ENCODE peak calls at places on chromosomes 4 and X, in ten cellular contexts. One of them, this sample, is unnamed. For H3K4me1, the result is how much of the 10 kb centered on the place peaks cover.

GRCh38 chr4:15870079-15870478 is 68.5 kb downstream of the FGFBP1 start:
- DNase-seq in lower lobe of right lung: no peak
- DNase-seq in spleen: no peak
- DNase-seq in CD8-positive, alpha-beta memory T cell: no peak
- DNase-seq in heart right ventricle: no peak
- DNase-seq in GM23248: no peak
- DNase-seq in tibial nerve: no peak
- DNase-seq in left lung: no peak
- DNase-seq in trophoblast cell: peak
- DNase-seq in SK-N-SH: no peak
- DNase-seq in this sample: no peak

GRCh38 chrX:154986826-154987575 is 35.5 kb downstream of the F8 start:
- DNase-seq in CD8-positive, alpha-beta memory T cell: no peak
- DNase-seq in lower lobe of right lung: no peak
- DNase-seq in SK-N-SH: no peak
- DNase-seq in tibial nerve: no peak
- DNase-seq in trophoblast cell: no peak
- DNase-seq in GM23248: peak
- DNase-seq in left lung: no peak
- DNase-seq in heart right ventricle: no peak
- DNase-seq in spleen: no peak
- DNase-seq in this sample: peak

GRCh38 chr4:168272488-168272887 is 46.1 kb downstream of the DDX60 start:
- DNase-seq in spleen: no peak
- DNase-seq in left lung: no peak
- DNase-seq in heart right ventricle: no peak
- DNase-seq in CD8-positive, alpha-beta memory T cell: peak
- DNase-seq in tibial nerve: no peak
- DNase-seq in lower lobe of right lung: no peak
- DNase-seq in trophoblast cell: no peak
- DNase-seq in SK-N-SH: no peak
- DNase-seq in GM23248: no peak
- DNase-seq in this sample: no peak

GRCh38 chr4:681736-682451 is 7.1 kb downstream of the SLC49A3 start:
- DNase-seq in tibial nerve: no peak
- DNase-seq in lower lobe of right lung: peak
- DNase-seq in spleen: peak
- DNase-seq in left lung: no peak
- DNase-seq in heart right ventricle: no peak
- DNase-seq in trophoblast cell: peak
- DNase-seq in SK-N-SH: peak
- DNase-seq in CD8-positive, alpha-beta memory T cell: peak
- DNase-seq in GM23248: no peak
- DNase-seq in this sample: peak

GRCh38 chr4:184506527-184507121 is 32.3 kb upstream of the IRF2 start:
- DNase-seq in SK-N-SH: peak
- DNase-seq in tibial nerve: no peak
- DNase-seq in trophoblast cell: no peak
- DNase-seq in GM23248: peak
- DNase-seq in heart right ventricle: no peak
- DNase-seq in CD8-positive, alpha-beta memory T cell: peak
- DNase-seq in left lung: no peak
- DNase-seq in spleen: peak
- DNase-seq in lower lobe of right lung: no peak
- DNase-seq in this sample: no peak

GRCh38 chr4:88660446-88661294 is 37.0 kb downstream of the NAP1L5 start:
- DNase-seq in trophoblast cell: no peak
- DNase-seq in spleen: no peak
- DNase-seq in left lung: no peak
- DNase-seq in SK-N-SH: no peak
- DNase-seq in heart right ventricle: no peak
- DNase-seq in lower lobe of right lung: no peak
- DNase-seq in GM23248: peak
- DNase-seq in CD8-positive, alpha-beta memory T cell: no peak
- DNase-seq in tibial nerve: no peak
- DNase-seq in this sample: no peak

GRCh38 chr4:189046642-189047041 is 894.0 kb upstream of the FRG1 start:
- DNase-seq in tibial nerve: no peak
- DNase-seq in lower lobe of right lung: no peak
- DNase-seq in SK-N-SH: no peak
- DNase-seq in spleen: no peak
- DNase-seq in GM23248: peak
- DNase-seq in trophoblast cell: no peak
- DNase-seq in heart right ventricle: no peak
- DNase-seq in CD8-positive, alpha-beta memory T cell: no peak
- DNase-seq in left lung: no peak
- DNase-seq in this sample: no peak

GRCh38 chrX:153597351-153597750 is 1.6 kb downstream of the CCNQ start:
- DNase-seq in heart right ventricle: no peak
- DNase-seq in spleen: peak
- DNase-seq in trophoblast cell: no peak
- DNase-seq in lower lobe of right lung: no peak
- DNase-seq in left lung: no peak
- DNase-seq in CD8-positive, alpha-beta memory T cell: no peak
- DNase-seq in tibial nerve: no peak
- DNase-seq in SK-N-SH: no peak
- DNase-seq in GM23248: no peak
- DNase-seq in this sample: no peak

GRCh38 chrX:15644560-15644872 is 20.1 kb downstream of the CLTRN start:
- DNase-seq in SK-N-SH: no peak
- DNase-seq in lower lobe of right lung: no peak
- DNase-seq in CD8-positive, alpha-beta memory T cell: no peak
- DNase-seq in left lung: no peak
- DNase-seq in heart right ventricle: no peak
- DNase-seq in spleen: no peak
- DNase-seq in trophoblast cell: no peak
- DNase-seq in tibial nerve: no peak
- DNase-seq in GM23248: no peak
- DNase-seq in this sample: no peak

GRCh38 chr4:151227731-151228130 is 49.2 kb upstream of the PRSS48 start:
- DNase-seq in left lung: peak
- DNase-seq in spleen: no peak
- DNase-seq in tibial nerve: peak
- DNase-seq in CD8-positive, alpha-beta memory T cell: no peak
- DNase-seq in trophoblast cell: peak
- DNase-seq in lower lobe of right lung: no peak
- DNase-seq in heart right ventricle: peak
- DNase-seq in SK-N-SH: no peak
- DNase-seq in GM23248: peak
- DNase-seq in this sample: no peak

GRCh38 chr4:162700815-162701361 is 465.8 kb downstream of the NAF1 start:
- DNase-seq in left lung: no peak
- DNase-seq in SK-N-SH: no peak
- DNase-seq in CD8-positive, alpha-beta memory T cell: no peak
- DNase-seq in trophoblast cell: no peak
- DNase-seq in tibial nerve: no peak
- DNase-seq in spleen: no peak
- DNase-seq in heart right ventricle: no peak
- DNase-seq in GM23248: no peak
- DNase-seq in lower lobe of right lung: no peak
- DNase-seq in this sample: no peak

GRCh38 chr4:688695-689497 is at the start of gene SLC49A3:
- DNase-seq in spleen: peak
- DNase-seq in lower lobe of right lung: no peak
- DNase-seq in SK-N-SH: no peak
- DNase-seq in heart right ventricle: peak
- DNase-seq in trophoblast cell: peak
- DNase-seq in CD8-positive, alpha-beta memory T cell: no peak
- DNase-seq in GM23248: peak
- DNase-seq in tibial nerve: no peak
- DNase-seq in left lung: peak
- DNase-seq in this sample: no peak

GRCh38 chr4:80266267-80266901 is at the start of gene FGF5:
- DNase-seq in spleen: peak
- DNase-seq in SK-N-SH: peak
- DNase-seq in GM23248: peak
- DNase-seq in CD8-positive, alpha-beta memory T cell: no peak
- DNase-seq in heart right ventricle: peak
- DNase-seq in lower lobe of right lung: peak
- DNase-seq in tibial nerve: no peak
- DNase-seq in left lung: no peak
- DNase-seq in trophoblast cell: peak
- DNase-seq in this sample: no peak

GRCh38 chrX:150489359-150490015 is 78.9 kb upstream of the MTM1 start:
- DNase-seq in tibial nerve: no peak
- DNase-seq in heart right ventricle: no peak
- DNase-seq in left lung: no peak
- DNase-seq in spleen: no peak
- DNase-seq in CD8-positive, alpha-beta memory T cell: no peak
- DNase-seq in SK-N-SH: no peak
- DNase-seq in lower lobe of right lung: no peak
- DNase-seq in trophoblast cell: peak
- DNase-seq in GM23248: no peak
- DNase-seq in this sample: no peak

GRCh38 chr4:158873795-158874359 is 105.1 kb downstream of the FNIP2 start:
- DNase-seq in left lung: no peak
- DNase-seq in heart right ventricle: no peak
- DNase-seq in spleen: no peak
- DNase-seq in GM23248: peak
- DNase-seq in SK-N-SH: no peak
- DNase-seq in CD8-positive, alpha-beta memory T cell: no peak
- DNase-seq in tibial nerve: no peak
- DNase-seq in lower lobe of right lung: no peak
- DNase-seq in trophoblast cell: peak
- DNase-seq in this sample: no peak

DNA sequence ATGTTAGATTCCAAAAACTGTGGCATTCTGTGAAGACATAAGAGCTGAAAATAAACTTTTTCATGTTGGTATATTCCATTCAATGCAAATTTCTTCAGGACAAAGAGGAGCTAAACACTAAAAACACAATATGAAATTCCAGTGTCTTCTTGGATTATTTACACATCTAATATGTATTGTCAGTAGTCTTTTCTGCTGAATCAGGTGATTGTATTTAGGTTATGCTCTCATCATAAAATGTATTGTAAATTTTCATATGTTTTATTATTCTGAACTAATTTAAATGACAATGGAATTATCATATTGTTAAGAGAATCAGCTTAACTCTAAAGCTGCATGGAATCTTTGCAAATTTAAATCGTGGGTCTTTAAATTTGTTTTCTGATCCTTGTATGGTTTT is 526.7 kb downstream of the PDHA2 start:
- DNase-seq in left lung: no peak
- DNase-seq in spleen: no peak
- DNase-seq in heart right ventricle: no peak
- DNase-seq in CD8-positive, alpha-beta memory T cell: no peak
- DNase-seq in GM23248: no peak
- DNase-seq in lower lobe of right lung: no peak
- DNase-seq in trophoblast cell: no peak
- DNase-seq in tibial nerve: no peak
- DNase-seq in SK-N-SH: no peak
- DNase-seq in this sample: no peak
- H3K4me3 ChIP-seq in left lung: no peak
- H3K4me3 ChIP-seq in spleen: no peak
- H3K4me3 ChIP-seq in heart right ventricle: no peak
- H3K4me3 ChIP-seq in CD8-positive, alpha-beta memory T cell: no peak
- H3K4me3 ChIP-seq in GM23248: no peak
- H3K4me3 ChIP-seq in lower lobe of right lung: no peak
- H3K4me3 ChIP-seq in trophoblast cell: no peak
- H3K4me3 ChIP-seq in tibial nerve: no peak
- H3K4me3 ChIP-seq in SK-N-SH: no peak
- H3K4me3 ChIP-seq in this sample: no peak

DNA sequence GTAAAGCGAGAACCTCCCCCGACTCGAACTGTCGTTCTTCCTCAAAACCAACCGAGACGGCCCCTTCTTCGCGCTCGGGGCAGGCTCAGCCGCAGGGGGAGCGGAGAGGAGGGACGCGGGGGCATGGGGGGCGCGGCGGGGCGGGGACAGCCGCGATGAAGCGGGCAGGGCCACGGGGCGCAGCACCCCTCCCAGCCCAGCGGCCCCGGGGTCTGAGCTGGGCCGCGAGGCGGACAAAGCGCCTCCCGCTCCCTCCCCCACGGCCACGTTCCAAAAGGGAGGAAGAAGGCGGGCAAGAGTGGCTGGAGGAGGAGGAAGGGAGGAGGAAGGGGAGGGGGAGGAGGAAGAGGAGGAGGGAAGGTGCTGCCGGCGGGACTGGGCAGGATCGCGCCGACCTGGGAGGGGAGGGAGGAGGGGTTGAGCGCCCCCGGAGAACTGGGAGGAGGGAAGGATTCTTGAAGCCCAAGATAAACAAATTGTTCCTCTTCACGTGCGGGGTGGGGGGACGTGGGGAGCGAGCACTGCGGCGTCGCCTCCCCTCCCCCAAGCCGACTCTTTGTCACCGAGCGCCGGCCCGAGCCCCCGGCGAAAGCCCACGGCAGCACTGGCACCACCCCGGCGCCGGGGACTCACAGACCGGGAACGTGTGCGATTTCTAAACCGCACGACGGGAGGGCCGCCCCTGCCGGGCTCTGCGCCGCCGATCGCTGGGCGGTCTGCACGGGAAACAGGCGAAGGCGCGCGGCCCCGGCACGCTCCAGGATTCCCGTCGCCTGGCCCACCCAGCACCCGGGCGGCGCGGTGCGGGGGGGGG is 2.9 kb downstream of the MAML3 start:
- DNase-seq in CD8-positive, alpha-beta memory T cell: peak
- DNase-seq in spleen: peak
- DNase-seq in lower lobe of right lung: peak
- DNase-seq in GM23248: peak
- DNase-seq in trophoblast cell: peak
- DNase-seq in left lung: peak
- DNase-seq in tibial nerve: peak
- DNase-seq in SK-N-SH: peak
- DNase-seq in heart right ventricle: peak
- DNase-seq in this sample: peak
- H3K4me1 ChIP-seq in CD8-positive, alpha-beta memory T cell: under half
- H3K4me1 ChIP-seq in spleen: under half
- H3K4me1 ChIP-seq in lower lobe of right lung: under half
- H3K4me1 ChIP-seq in GM23248: under half
- H3K4me1 ChIP-seq in trophoblast cell: under half
- H3K4me1 ChIP-seq in left lung: under half
- H3K4me1 ChIP-seq in tibial nerve: under half
- H3K4me1 ChIP-seq in SK-N-SH: under half
- H3K4me1 ChIP-seq in heart right ventricle: under half
- H3K4me1 ChIP-seq in this sample: under half

GRCh38 chr4:173509031-173510001 is 20.7 kb downstream of the HAND2 start:
- DNase-seq in left lung: no peak
- DNase-seq in lower lobe of right lung: no peak
- DNase-seq in GM23248: peak
- DNase-seq in tibial nerve: no peak
- DNase-seq in SK-N-SH: peak
- DNase-seq in heart right ventricle: peak
- DNase-seq in trophoblast cell: no peak
- DNase-seq in spleen: no peak
- DNase-seq in CD8-positive, alpha-beta memory T cell: no peak
- DNase-seq in this sample: no peak
- H3K4me3 ChIP-seq in left lung: peak
- H3K4me3 ChIP-seq in lower lobe of right lung: peak
- H3K4me3 ChIP-seq in GM23248: peak
- H3K4me3 ChIP-seq in tibial nerve: peak
- H3K4me3 ChIP-seq in SK-N-SH: peak
- H3K4me3 ChIP-seq in heart right ventricle: peak
- H3K4me3 ChIP-seq in trophoblast cell: peak
- H3K4me3 ChIP-seq in spleen: peak
- H3K4me3 ChIP-seq in CD8-positive, alpha-beta memory T cell: peak
- H3K4me3 ChIP-seq in this sample: peak

DNA sequence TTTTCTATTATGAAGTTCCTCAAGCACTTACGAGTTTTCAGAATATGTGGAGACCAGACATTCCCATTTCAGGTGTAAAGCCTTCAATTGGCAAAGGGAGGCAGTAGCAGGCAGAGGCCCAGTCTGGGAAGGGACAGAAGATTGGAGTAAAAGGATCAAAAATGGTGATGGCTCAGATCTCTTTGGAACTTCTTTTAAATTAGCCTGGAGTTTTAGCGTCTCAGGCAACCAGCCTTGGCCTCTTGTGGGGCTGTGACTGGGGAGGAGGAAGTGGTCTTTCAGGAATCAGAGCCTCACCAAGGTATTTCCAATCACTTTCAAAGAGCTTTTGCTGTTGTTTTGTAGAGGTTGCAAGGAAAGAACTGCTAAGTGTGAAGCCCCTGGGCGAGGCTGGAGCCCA is 239.1 kb downstream of the FRAS1 start:
- DNase-seq in tibial nerve: no peak
- DNase-seq in GM23248: no peak
- DNase-seq in CD8-positive, alpha-beta memory T cell: no peak
- DNase-seq in lower lobe of right lung: no peak
- DNase-seq in spleen: no peak
- DNase-seq in heart right ventricle: no peak
- DNase-seq in trophoblast cell: no peak
- DNase-seq in left lung: no peak
- DNase-seq in SK-N-SH: no peak
- DNase-seq in this sample: no peak
- H3K4me1 ChIP-seq in tibial nerve: under half
- H3K4me1 ChIP-seq in GM23248: half or more
- H3K4me1 ChIP-seq in CD8-positive, alpha-beta memory T cell: under half
- H3K4me1 ChIP-seq in lower lobe of right lung: under half
- H3K4me1 ChIP-seq in spleen: under half
- H3K4me1 ChIP-seq in heart right ventricle: under half
- H3K4me1 ChIP-seq in trophoblast cell: under half
- H3K4me1 ChIP-seq in left lung: under half
- H3K4me1 ChIP-seq in SK-N-SH: under half
- H3K4me1 ChIP-seq in this sample: under half

This sample was measured in CD4-positive, alpha-beta memory T cell.